ENCODE peak calls at places on chromosomes 3 and 15, in six cellular contexts. Q is esophagus muscularis mucosa, H is NB4, O is brain microvascular endothelial cell, D is astrocyte of the spinal cord, Y is stomach. C is an unnamed sample.

GRCh38 chr3:53320697-53321096 is 26.6 kb downstream of the DCP1A start:
- DNase-seq in Q (no peak), H (no peak), O (no peak), D (peak; percentile 32), Y (no peak), C (peak; percentile 5)

GRCh38 chr3:194404365-194405140 is 5.5 kb upstream of the GP5 start:
- DNase-seq in Q (no peak), H (peak; percentile 63), O (peak; percentile 53), D (peak; percentile 54), Y (no peak), C (peak; percentile 67)

GRCh38 chr3:53554559-53555511 is 60.4 kb downstream of the CACNA1D start:
- DNase-seq in Q (peak; percentile 14), H (no peak), O (no peak), D (no peak), Y (no peak), C (no peak)

GRCh38 chr3:133776794-133777438 is 28.7 kb upstream of the SRPRB start:
- DNase-seq in Q (no peak), H (no peak), O (no peak), D (no peak), Y (no peak), C (no peak)

GRCh38 chr3:100992086-100993033 is 861 bp downstream of the ABI3BP start:
- DNase-seq in Q (no peak), H (no peak), O (peak; percentile 48), D (peak; percentile 48), Y (no peak), C (peak; percentile 18)

GRCh38 chr3:188518416-188518815 is 364.5 kb downstream of the LPP start:
- DNase-seq in Q (no peak), H (no peak), O (no peak), D (no peak), Y (no peak), C (no peak)

GRCh38 chr3:58861551-58861950 is 188.3 kb downstream of the CFAP20DC start:
- DNase-seq in Q (no peak), H (no peak), O (no peak), D (no peak), Y (no peak), C (no peak)

GRCh38 chr3:126355777-126356372 is 1.3 kb downstream of the KLF15 start:
- DNase-seq in Q (peak; percentile 99), H (no peak), O (peak; percentile 51), D (peak; percentile 49), Y (peak; percentile 98), C (no peak)

GRCh38 chr3:97823503-97824004 is 1.7 kb downstream of the CRYBG3 start:
- DNase-seq in Q (no peak), H (peak; percentile 11), O (no peak), D (no peak), Y (no peak), C (no peak)
- H3K4me3 ChIP-seq in Q (peak overlapping the region; percentile 82), H (no peak overlapping the region), O (peak overlapping the region; percentile 87), D (peak overlapping the region; percentile 82), Y (peak overlapping the region; percentile 92), C (no peak overlapping the region)

DNA sequence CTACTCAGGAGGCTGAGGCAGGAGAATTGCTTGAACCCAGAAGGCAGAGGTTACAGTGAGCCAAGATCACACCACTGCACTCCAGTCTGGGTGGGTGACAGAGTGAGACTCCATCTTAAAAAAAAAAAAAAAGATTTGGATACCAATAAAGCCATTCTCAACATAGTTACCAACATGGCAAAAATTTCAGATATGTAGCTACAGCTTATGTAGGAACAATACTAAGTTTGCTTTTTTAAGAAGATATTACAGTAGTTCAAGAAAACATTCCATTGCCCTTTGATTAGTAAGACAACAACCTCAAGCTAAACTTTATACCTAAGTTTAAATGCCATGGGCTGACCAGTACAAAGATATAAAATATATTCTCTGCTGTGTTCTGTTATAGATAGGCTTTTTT is 34.4 kb downstream of the ZNF106 start:
- DNase-seq in Q (no peak), H (no peak), O (no peak), D (no peak), Y (no peak), C (no peak)
- H3K4me3 ChIP-seq in Q (peak overlapping the region; percentile 48), H (no peak overlapping the region), O (peak overlapping the region; percentile 26), D (peak overlapping the region; percentile 8), Y (peak overlapping the region; percentile 7), C (no peak overlapping the region)

GRCh38 chr3:45611619-45612018 is 17.1 kb downstream of the LIMD1 start:
- DNase-seq in Q (no peak), H (no peak), O (no peak), D (peak; percentile 35), Y (no peak), C (no peak)
- H3K4me3 ChIP-seq in Q (no peak overlapping the region), H (no peak overlapping the region), O (no peak overlapping the region), D (no peak overlapping the region), Y (no peak overlapping the region), C (no peak overlapping the region)

GRCh38 chr15:75227663-75228280 is 26.1 kb downstream of the C15orf39 start:
- DNase-seq in Q (no peak), H (no peak), O (no peak), D (no peak), Y (no peak), C (no peak)

GRCh38 chr15:75228787-75229186 is 27.1 kb downstream of the C15orf39 start:
- DNase-seq in Q (no peak), H (no peak), O (no peak), D (no peak), Y (no peak), C (no peak)

GRCh38 chr15:75230016-75230343 is 28.2 kb upstream of the GOLGA6C start:
- DNase-seq in Q (no peak), H (no peak), O (no peak), D (no peak), Y (no peak), C (no peak)

GRCh38 chr15:75230524-75231371 is 27.4 kb upstream of the GOLGA6C start:
- DNase-seq in Q (no peak), H (peak; percentile 46), O (no peak), D (no peak), Y (no peak), C (no peak)

DNA sequence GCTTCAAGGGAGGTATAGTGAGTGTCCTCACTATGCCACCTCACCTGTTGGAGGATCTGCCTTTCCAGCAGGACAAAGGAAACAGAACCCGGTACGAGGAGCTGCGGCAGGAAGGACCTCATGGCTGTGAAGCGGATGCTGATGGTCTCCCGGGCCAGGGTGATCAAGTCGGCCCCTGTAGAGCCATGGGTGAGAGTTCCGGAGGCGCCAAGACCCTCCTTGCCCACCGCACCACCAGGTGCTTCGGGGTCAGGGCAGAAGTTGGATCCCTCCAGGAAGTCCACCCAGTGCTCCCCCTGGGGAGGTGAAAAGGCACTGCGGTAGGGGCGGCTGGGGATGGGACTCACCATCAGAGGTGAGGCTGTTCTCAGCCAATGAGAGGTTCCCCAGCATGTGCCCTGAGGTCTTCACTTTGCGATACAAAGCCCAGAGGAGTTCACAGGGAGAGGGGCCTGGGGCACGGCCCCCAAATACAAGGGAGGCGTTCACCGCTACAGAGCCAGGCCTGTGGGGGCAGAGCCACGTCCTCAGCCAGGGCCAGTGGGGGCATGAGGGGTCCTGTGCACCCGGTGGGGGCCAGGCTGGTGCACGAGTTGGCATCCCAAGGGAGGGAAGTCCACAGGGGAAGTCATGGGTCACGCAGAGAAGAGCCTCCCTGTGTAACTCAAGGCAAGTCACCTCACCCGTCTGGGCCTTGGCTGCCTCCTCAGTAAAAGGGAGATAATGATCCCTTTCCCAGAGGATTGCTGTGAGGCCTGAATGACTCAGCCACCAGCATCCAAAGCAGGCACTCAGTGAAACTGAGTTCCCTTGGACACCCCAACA is 27.7 kb downstream of the C15orf39 start:
- DNase-seq in Q (no peak), H (no peak), O (peak; percentile 37), D (no peak), Y (no peak), C (no peak)
- H3K4me3 ChIP-seq in Q (no peak overlapping the region), H (no peak overlapping the region), O (no peak overlapping the region), D (no peak overlapping the region), Y (no peak overlapping the region), C (no peak overlapping the region)

GRCh38 chr3:23341147-23341838 is 138.2 kb downstream of the UBE2E2 start:
- DNase-seq in Q (no peak), H (no peak), O (no peak), D (no peak), Y (no peak), C (no peak)
- H3K4me3 ChIP-seq in Q (no peak overlapping the region), H (no peak overlapping the region), O (no peak overlapping the region), D (no peak overlapping the region), Y (no peak overlapping the region), C (no peak overlapping the region)

DNA sequence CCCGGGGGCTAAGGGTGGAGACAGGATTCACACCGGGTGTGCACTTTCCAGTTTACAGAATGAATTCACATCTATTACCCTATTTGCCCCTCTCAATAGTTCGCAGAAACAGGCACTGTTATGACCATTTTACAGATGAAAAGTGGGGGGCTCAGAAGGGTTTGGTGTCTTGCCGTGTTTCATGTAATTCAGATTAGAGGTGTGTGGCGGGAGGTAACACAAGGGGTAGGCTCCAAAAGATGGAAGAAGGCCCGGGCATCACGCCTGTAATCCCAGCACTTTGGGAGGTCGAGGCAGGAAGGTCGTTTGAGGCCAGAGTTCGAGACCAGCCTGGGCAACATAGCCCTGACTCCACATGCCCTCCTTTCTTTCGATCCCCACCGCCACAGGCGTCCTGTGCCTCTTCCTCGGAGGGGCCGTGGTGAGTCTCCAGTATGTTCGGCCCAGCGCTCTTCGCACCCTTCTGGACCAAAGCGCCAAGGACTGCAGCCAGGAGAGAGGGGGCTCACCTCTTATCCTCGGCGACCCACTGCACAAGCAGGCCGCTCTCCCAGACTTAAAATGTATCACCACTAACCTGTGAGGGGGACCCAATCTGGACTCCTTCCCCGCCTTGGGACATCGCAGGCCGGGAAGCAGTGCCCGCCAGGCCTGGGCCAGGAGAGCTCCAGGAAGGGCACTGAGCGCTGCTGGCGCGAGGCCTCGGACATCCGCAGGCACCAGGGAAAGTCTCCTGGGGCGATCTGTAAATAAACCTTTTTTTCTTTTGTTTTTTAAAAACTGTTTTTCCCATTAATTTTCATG is 3.4 kb downstream of the DUOXA2 start:
- DNase-seq in Q (no peak), H (no peak), O (no peak), D (no peak), Y (no peak), C (no peak)
- H3K4me3 ChIP-seq in Q (peak overlapping the region; percentile 42), H (no peak overlapping the region), O (peak overlapping the region; percentile 5), D (no peak overlapping the region), Y (peak overlapping the region; percentile 52), C (no peak overlapping the region)